ENCODE peak calls at places on chromosomes 2 and 18, in seven cellular contexts. V is SK-N-SH, J is hepatocyte, Y is GM23248, O is neural progenitor cell, N is GM23338, U is PC-3. B is an unnamed sample.

GRCh38 chr2:127620867-127621266 is 25.1 kb upstream of the GPR17 start:
- DNase-seq in U (no peak), O (no peak), J (no peak), Y (no peak), N (no peak), V (peak), B (peak)

GRCh38 chr18:56148373-56148772 is 490.0 kb downstream of the TXNL1 start:
- DNase-seq in Y (peak), N (no peak), J (no peak), V (no peak), U (peak), O (no peak), B (no peak)

GRCh38 chr2:136116111-136116812 is 1.7 kb downstream of the CXCR4 start:
- DNase-seq in U (peak), V (no peak), N (peak), O (peak), Y (peak), J (peak), B (peak)

GRCh38 chr2:236971131-236971850 is 114.4 kb upstream of the COPS8 start:
- DNase-seq in U (no peak), V (no peak), O (no peak), Y (peak), J (peak), N (no peak), B (no peak)

GRCh38 chr2:21175895-21176646 is 52.3 kb downstream of the TDRD15 start:
- DNase-seq in U (peak), N (peak), V (peak), Y (no peak), J (peak), O (peak), B (peak)

GRCh38 chr2:102841107-102841840 is 79.4 kb downstream of the TMEM182 start:
- DNase-seq in V (peak), J (peak), Y (peak), N (peak), O (peak), U (peak), B (peak)

GRCh38 chr2:135586148-135586547 is 54.9 kb downstream of the R3HDM1 start:
- DNase-seq in V (no peak), O (peak), Y (no peak), J (no peak), U (no peak), N (peak), B (peak)

GRCh38 chr2:7281348-7281747 is 364.1 kb downstream of the RNF144A start:
- DNase-seq in O (no peak), N (no peak), Y (no peak), V (no peak), J (no peak), U (no peak), B (no peak)

GRCh38 chr2:46173030-46173429 is 124.2 kb upstream of the EPAS1 start:
- DNase-seq in J (no peak), U (no peak), O (no peak), N (no peak), V (no peak), Y (no peak), B (no peak)

GRCh38 chr2:46171996-46172546 is 125.1 kb upstream of the EPAS1 start:
- DNase-seq in O (no peak), Y (no peak), U (peak), N (no peak), V (peak), J (no peak), B (no peak)

GRCh38 chr2:46170611-46171385 is 126.4 kb upstream of the EPAS1 start:
- DNase-seq in V (peak), Y (no peak), J (no peak), U (no peak), O (no peak), N (no peak), B (no peak)

GRCh38 chr2:46170011-46170410 is 127.2 kb upstream of the EPAS1 start:
- DNase-seq in V (no peak), U (no peak), Y (no peak), O (no peak), J (no peak), N (no peak), B (no peak)

DNA sequence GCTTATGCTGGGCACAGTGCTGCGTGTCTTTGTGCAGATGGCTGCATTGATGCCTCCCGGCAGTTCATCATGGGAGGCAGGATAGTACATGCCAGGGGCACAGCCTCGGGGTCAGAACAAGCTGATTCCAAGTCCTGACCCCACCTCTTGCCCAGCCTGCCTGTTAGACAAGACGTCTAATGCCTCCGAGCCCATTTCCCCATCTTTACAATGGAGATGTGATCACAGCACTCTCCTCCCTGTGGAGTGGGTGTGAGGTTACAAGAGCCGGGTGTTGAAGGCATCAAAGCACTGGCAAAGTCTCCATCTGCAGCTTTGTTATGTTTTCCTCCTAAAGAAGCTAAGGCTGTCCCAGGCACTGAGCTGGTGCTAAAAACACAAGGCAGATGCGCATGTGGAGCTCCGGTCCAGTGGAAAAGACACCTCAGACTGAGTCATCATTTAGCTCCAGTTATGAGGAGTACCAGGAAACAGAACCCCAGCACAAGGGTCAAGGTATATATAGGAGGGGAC is 125.7 kb upstream of the EPAS1 start:
- DNase-seq in N (no peak), Y (peak), V (no peak), J (peak), U (peak), O (peak), B (no peak)
- H3K4me2 ChIP-seq in N (no peak), Y (no peak), V (peak), J (no peak), U (peak), O (no peak), B (no peak)

DNA sequence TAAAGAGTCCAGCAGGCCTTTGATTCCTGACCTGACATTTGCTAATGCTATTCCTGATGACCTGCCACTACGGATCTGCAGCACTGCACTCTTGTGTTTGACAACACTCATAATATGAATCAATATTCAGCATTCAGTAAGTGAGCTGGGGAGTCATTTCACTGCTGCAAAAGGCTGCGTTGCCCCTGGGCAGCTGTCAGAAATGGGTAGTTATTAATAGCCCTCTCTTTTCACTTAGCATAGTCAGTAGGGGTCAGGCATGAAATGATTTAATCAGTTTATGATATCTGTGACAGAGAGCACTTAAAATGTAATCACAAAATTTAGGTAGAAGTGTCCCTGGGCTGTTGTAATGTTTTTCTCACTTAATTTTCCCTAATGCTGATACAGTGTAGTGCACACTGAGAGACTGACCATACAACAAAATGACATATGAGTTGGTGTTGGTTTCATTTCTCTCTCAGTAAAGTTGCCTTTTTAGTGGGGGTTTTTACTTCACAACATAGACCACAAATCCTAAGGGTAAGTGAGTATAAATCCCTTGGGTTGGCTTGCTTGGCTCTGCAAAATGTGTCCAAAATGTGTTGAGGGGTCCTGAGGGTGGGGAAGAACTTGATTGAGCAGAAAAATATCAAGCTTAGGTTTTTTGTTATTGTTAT is 184.9 kb downstream of the CAMKMT start:
- DNase-seq in O (no peak), V (peak), N (no peak), Y (no peak), U (no peak), J (no peak), B (no peak)
- TF ChIP-seq EZH2phosphoT487 in O (no peak), V (no peak), N (no peak), Y (no peak), U (no peak), J (no peak), B (no peak)

GRCh38 chr2:218367415-218368149 is 10.9 kb downstream of the CATIP start:
- DNase-seq in U (peak), O (peak), N (peak), Y (peak), V (peak), J (peak), B (peak)
- H2AFZ ChIP-seq in U (peak), O (peak), N (peak), Y (peak), V (no peak), J (peak), B (peak)

GRCh38 chr2:177253704-177254103 is 10.8 kb downstream of the NFE2L2 start:
- DNase-seq in O (no peak), N (no peak), V (no peak), J (no peak), Y (no peak), U (no peak), B (no peak)
- H3K4me2 ChIP-seq in O (no peak), N (no peak), V (no peak), J (peak), Y (no peak), U (no peak), B (no peak)

DNA sequence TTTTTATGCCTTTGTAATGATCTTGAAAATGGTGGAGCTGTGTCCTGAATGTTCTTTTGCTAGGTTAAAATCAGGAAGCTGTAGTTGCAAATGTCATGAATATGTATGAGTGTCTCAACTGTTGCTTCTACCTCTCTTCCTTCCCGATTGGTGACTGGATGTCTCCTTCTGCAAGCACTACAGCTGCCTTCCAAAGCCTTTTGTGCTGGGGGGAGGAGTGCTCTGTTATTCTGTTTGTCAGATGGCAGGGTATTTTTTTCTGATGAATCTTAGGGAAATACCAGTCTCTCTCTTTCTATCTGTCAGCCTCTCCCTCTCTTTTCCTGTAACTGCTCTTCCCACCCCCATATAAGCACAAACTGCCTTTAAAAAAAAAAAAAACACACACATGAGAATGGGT is 1396.3 kb upstream of the CELF4 start:
- DNase-seq in J (no peak), O (peak), U (no peak), Y (no peak), N (peak), V (no peak), B (no peak)
- TF ChIP-seq EZH2phosphoT487 in J (no peak), O (no peak), U (no peak), Y (no peak), N (no peak), V (no peak), B (no peak)

DNA sequence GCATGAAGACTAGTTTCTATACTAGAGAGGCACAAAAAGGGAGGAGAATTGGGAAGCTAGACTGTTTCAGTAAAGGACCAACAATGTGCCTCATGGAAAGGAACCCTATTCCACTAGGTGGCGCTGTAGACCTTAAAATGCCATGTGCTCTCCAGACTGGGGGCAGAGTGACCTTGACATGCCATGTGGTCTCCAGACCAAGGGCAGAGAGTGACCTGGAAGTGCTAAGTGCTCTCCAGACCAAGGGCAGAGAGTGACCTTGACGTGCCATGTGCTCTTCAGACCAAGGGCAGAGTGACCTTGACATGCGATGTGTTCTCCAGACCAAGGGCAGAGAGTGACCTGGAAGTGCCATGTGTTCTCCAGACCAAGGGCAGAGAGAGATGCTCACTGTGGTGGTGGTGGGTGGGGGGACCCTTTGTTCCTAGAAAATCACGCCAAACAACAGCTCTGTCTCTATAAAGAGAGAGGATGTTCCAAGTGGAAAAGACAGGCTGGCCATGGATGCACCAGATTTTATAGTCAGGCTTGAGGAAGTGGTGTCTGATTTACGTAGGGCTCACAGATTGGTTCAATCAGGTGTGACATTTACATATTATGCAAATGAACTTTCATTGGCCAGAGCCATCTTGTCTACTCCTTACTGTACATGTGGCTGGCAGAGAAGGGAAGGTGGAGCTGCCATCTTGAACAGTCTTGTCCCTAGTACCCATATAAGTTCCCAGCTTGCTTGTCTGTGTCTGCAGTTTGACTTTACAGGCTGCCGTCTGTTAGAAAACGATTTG is 344.0 kb upstream of the DDX18 start:
- DNase-seq in Y (peak), N (peak), O (peak), U (peak), J (peak), V (peak), B (peak)
- H2AFZ ChIP-seq in Y (no peak), N (no peak), O (no peak), U (no peak), J (no peak), V (no peak), B (peak)

GRCh38 chr2:161576421-161576820 is 47.8 kb upstream of the SLC4A10 start:
- DNase-seq in O (peak), U (peak), V (peak), J (no peak), N (peak), Y (peak), B (peak)
- H3K4me2 ChIP-seq in O (no peak), U (no peak), V (no peak), J (no peak), N (no peak), Y (no peak), B (no peak)

DNA sequence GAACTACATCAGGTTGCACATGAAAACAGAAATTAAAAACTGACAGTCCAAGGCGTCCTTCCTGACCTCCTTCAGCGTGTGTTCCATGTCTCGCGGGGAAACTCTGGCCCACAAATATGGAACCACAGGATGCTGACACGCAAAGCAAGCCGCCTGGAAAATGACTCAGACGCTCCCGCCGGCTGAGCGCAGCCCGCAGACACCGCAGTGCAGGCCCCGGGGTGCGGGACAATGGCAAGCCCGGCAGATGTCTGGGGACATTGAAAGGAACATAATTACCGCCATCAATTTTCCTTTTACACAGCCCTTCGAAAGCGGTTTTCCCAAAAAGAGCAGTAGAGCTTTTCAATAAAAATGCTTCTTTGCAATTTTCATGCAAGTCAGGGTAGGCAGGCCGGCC is 159.3 kb upstream of the SH3BP4 start:
- DNase-seq in Y (no peak), J (no peak), V (no peak), U (no peak), O (peak), N (peak), B (no peak)
- TF ChIP-seq EZH2phosphoT487 in Y (no peak), J (no peak), V (no peak), U (no peak), O (no peak), N (no peak), B (no peak)